ENCODE peak calls at places on chromosomes 16 and 17, in six cellular contexts. F, D, K, N, J and V are unnamed samples.

GRCh38 chr16:65118866-65119265 is 3.0 kb downstream of the CDH11 start:
- DNase-seq in F (no peak), D (no peak), K (no peak), N (no peak), J (no peak), V (no peak)

GRCh38 chr16:26856791-26857190 is 209.9 kb upstream of the C16orf82 start:
- DNase-seq in F (no peak), D (no peak), K (no peak), N (no peak), J (no peak), V (no peak)

GRCh38 chr17:60372790-60373483 is 19.0 kb downstream of the USP32 start:
- DNase-seq in F (no peak), D (no peak), K (no peak), N (no peak), J (no peak), V (no peak)

GRCh38 chr17:75152971-75153853 is 1.1 kb downstream of the JPT1 start:
- DNase-seq in F (peak; percentile 20), D (no peak), K (peak; percentile 34), N (no peak), J (no peak), V (no peak)

GRCh38 chr16:20767577-20767976 is 3.8 kb downstream of the ACSM3 start:
- DNase-seq in F (no peak), D (no peak), K (peak; percentile 15), N (no peak), J (no peak), V (no peak)

GRCh38 chr17:6831662-6832263 is at the start of gene TEKT1:
- DNase-seq in F (peak; percentile 22), D (no peak), K (peak; percentile 77), N (no peak), J (peak; percentile 54), V (peak; percentile 74)

GRCh38 chr16:10219742-10220141 is 37.5 kb upstream of the GRIN2A start:
- DNase-seq in F (no peak), D (no peak), K (peak; percentile 52), N (no peak), J (no peak), V (no peak)

GRCh38 chr17:4221899-4222659 is 41.7 kb downstream of the ANKFY1 start:
- DNase-seq in F (no peak), D (no peak), K (no peak), N (no peak), J (no peak), V (no peak)

GRCh38 chr16:19607610-19608280 is 52.2 kb downstream of the VPS35L start:
- DNase-seq in F (no peak), D (no peak), K (no peak), N (no peak), J (no peak), V (no peak)

GRCh38 chr17:1785925-1786324 is 24.1 kb downstream of the SERPINF1 start:
- DNase-seq in F (no peak), D (no peak), K (no peak), N (no peak), J (no peak), V (no peak)

GRCh38 chr16:7124242-7124641 is 208.4 kb upstream of the RBFOX1 start:
- DNase-seq in F (no peak), D (no peak), K (no peak), N (no peak), J (no peak), V (no peak)

GRCh38 chr16:53598513-53599266 is 95.7 kb upstream of the AKTIP start:
- DNase-seq in F (no peak), D (no peak), K (no peak), N (no peak), J (no peak), V (no peak)

GRCh38 chr17:2150871-2151270 is 96.0 kb downstream of the HIC1 start:
- DNase-seq in F (no peak), D (no peak), K (no peak), N (no peak), J (no peak), V (no peak)

GRCh38 chr17:31072186-31072585 is 22.6 kb upstream of the NF1 start:
- DNase-seq in F (no peak), D (no peak), K (no peak), N (no peak), J (no peak), V (no peak)

GRCh38 chr17:2060681-2061440 is 6.0 kb downstream of the HIC1 start:
- DNase-seq in F (no peak), D (no peak), K (no peak), N (no peak), J (no peak), V (no peak)

GRCh38 chr16:4135537-4135936 is 19.3 kb upstream of the ADCY9 start:
- DNase-seq in F (no peak), D (no peak), K (no peak), N (no peak), J (no peak), V (no peak)

GRCh38 chr16:4133897-4134372 is 17.7 kb upstream of the ADCY9 start:
- DNase-seq in F (no peak), D (no peak), K (no peak), N (no peak), J (no peak), V (no peak)

GRCh38 chr16:4137438-4137837 is 21.2 kb upstream of the ADCY9 start:
- DNase-seq in F (no peak), D (no peak), K (no peak), N (no peak), J (no peak), V (no peak)

GRCh38 chr16:4134434-4134833 is 18.2 kb upstream of the ADCY9 start:
- DNase-seq in F (no peak), D (no peak), K (no peak), N (no peak), J (no peak), V (no peak)

GRCh38 chr16:4136229-4136813 is 20.1 kb upstream of the ADCY9 start:
- DNase-seq in F (no peak), D (peak; percentile 71), K (no peak), N (no peak), J (no peak), V (no peak)
- TF ChIP-seq ZNF274 in F (no peak), D (no peak), K (no peak), N (no peak), J (no peak), V (no peak)

GRCh38 chr17:53499277-53499676 is 323.4 kb upstream of the KIF2B start:
- DNase-seq in F (no peak), D (no peak), K (no peak), N (no peak), J (no peak), V (no peak)
- TF ChIP-seq YY1 in F (no peak), D (no peak), K (no peak), N (no peak), J (no peak), V (no peak)

DNA sequence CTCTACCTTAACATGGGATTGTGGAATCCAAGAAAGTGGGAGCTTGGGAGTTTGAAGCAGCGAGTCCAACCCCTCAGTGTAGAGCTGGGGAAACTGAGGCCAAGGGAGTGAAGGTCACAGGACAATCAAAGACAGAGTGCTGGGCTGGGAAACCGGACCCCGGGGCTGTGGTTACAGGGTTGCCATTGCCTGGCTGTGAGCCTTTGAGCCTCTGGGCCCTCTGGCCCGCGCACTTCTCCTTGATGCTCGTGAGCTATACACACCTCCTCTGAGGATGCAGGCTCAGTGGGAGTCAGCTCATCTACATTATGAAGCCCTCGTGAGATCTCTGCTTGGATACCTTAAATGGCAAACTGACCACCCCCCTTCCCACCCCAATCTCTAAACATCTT is 2.1 kb downstream of the ABCC3 start:
- DNase-seq in F (no peak), D (no peak), K (no peak), N (no peak), J (no peak), V (no peak)
- H3K4me1 ChIP-seq in F (peaks cover 26% of the 10 kb centered on the region), D (peaks cover 70% of the 10 kb centered on the region), K (peaks cover 95% of the 10 kb centered on the region), N (peaks cover 11% of the 10 kb centered on the region), J (peaks cover 5% of the 10 kb centered on the region), V (peaks cover 15% of the 10 kb centered on the region)

GRCh38 chr17:17957584-17957916 is 14.7 kb downstream of the TOM1L2 start:
- DNase-seq in F (no peak), D (no peak), K (no peak), N (no peak), J (no peak), V (no peak)

GRCh38 chr17:17950806-17951205 is 21.4 kb downstream of the TOM1L2 start:
- DNase-seq in F (peak; percentile 31), D (no peak), K (no peak), N (no peak), J (no peak), V (no peak)

GRCh38 chr17:17952691-17953090 is 19.5 kb downstream of the TOM1L2 start:
- DNase-seq in F (no peak), D (no peak), K (no peak), N (no peak), J (no peak), V (no peak)

GRCh38 chr17:17951524-17951923 is 20.7 kb downstream of the TOM1L2 start:
- DNase-seq in F (no peak), D (no peak), K (no peak), N (no peak), J (no peak), V (no peak)

DNA sequence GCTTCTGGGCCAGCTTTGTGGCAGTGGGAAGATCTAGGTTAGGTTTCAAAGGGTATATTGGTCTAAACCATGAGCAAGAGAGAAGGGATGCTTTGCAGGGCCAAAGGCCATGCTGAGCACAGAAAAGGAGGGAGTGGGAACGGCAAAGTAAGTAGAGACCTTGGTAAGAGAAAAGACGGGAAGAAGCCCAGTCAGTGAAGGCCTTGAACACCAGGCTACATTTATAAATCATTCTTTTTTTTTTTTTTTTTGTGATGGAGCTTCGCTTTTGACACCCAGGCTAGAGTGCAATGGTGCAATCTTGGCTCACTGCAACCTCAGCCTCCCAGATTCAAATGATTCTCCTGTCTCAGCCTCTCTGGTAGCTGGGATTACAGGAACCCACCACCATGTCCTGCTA is 18.1 kb downstream of the TOM1L2 start:
- DNase-seq in F (no peak), D (no peak), K (no peak), N (no peak), J (no peak), V (no peak)
- TF ChIP-seq ZNF274 in F (no peak), D (no peak), K (no peak), N (no peak), J (no peak), V (no peak)